ENCODE peak calls at places on chromosomes 6 and 20, in ten cellular contexts. P is GM23248; E is nephron progenitor cell; W is NCI-H2171 treated with DMSO at 0.1 percent for 48 hours; T is amniotic stem cell; O is HEK293T; Q is activated CD4-positive, CD25-positive, alpha-beta regulatory T cell; R is effector CD4-positive, alpha-beta T cell; H is NCI-H1694 treated with DMSO at 0.1 percent for 48 hours; A is ovary. L is an unnamed sample.

GRCh38 chr20:47202765-47203667 is 153.5 kb downstream of the ZMYND8 start:
- DNase-seq in P (peak), E (no peak), W (no peak), T (no peak), O (no peak), Q (no peak), R (no peak), H (no peak), A (no peak), L (no peak)

GRCh38 chr20:37209661-37210314 is 30.4 kb upstream of the MROH8 start:
- DNase-seq in P (no peak), E (no peak), W (no peak), T (no peak), O (no peak), Q (no peak), R (no peak), H (no peak), A (no peak), L (no peak)

GRCh38 chr20:3800256-3800877 is 4.3 kb downstream of the CDC25B start:
- DNase-seq in P (no peak), E (no peak), W (no peak), T (no peak), O (no peak), Q (no peak), R (no peak), H (no peak), A (no peak), L (no peak)

GRCh38 chr6:132270745-132271414 is 130.4 kb downstream of the MOXD1 start:
- DNase-seq in P (peak), E (no peak), W (no peak), T (no peak), O (no peak), Q (no peak), R (no peak), H (no peak), A (no peak), L (peak)

GRCh38 chr6:104462811-104463599 is 396.7 kb downstream of the HACE1 start:
- DNase-seq in P (no peak), E (no peak), W (peak), T (no peak), O (no peak), Q (no peak), R (no peak), H (no peak), A (no peak), L (no peak)

GRCh38 chr6:7071405-7071804 is 36.4 kb upstream of the RREB1 start:
- DNase-seq in P (no peak), E (no peak), W (no peak), T (no peak), O (no peak), Q (no peak), R (no peak), H (no peak), A (no peak), L (no peak)

GRCh38 chr20:44691424-44692423 is 23.4 kb upstream of the CCN5 start:
- DNase-seq in P (peak), E (no peak), W (no peak), T (no peak), O (no peak), Q (no peak), R (no peak), H (no peak), A (peak), L (no peak)

GRCh38 chr20:10864076-10864672 is 190.4 kb upstream of the JAG1 start:
- DNase-seq in P (peak), E (no peak), W (no peak), T (no peak), O (no peak), Q (no peak), R (no peak), H (no peak), A (no peak), L (no peak)

GRCh38 chr6:131876545-131876944 is 68.7 kb downstream of the ENPP1 start:
- DNase-seq in P (no peak), E (no peak), W (no peak), T (no peak), O (no peak), Q (no peak), R (no peak), H (no peak), A (no peak), L (no peak)

GRCh38 chr6:43913388-43914271 is 143.6 kb downstream of the VEGFA start:
- DNase-seq in P (peak), E (no peak), W (no peak), T (no peak), O (no peak), Q (no peak), R (no peak), H (no peak), A (no peak), L (no peak)

GRCh38 chr20:57342829-57343228 is 8.2 kb upstream of the RAE1 start:
- DNase-seq in P (peak), E (no peak), W (no peak), T (no peak), O (no peak), Q (no peak), R (no peak), H (no peak), A (no peak), L (no peak)

GRCh38 chr6:164007881-164008280 is 593.4 kb downstream of the QKI start:
- DNase-seq in P (no peak), E (no peak), W (no peak), T (no peak), O (no peak), Q (no peak), R (no peak), H (no peak), A (no peak), L (no peak)

GRCh38 chr20:13455713-13456112 is 183.0 kb downstream of the TASP1 start:
- DNase-seq in P (no peak), E (no peak), W (no peak), T (no peak), O (no peak), Q (no peak), R (no peak), H (no peak), A (no peak), L (no peak)

GRCh38 chr20:16267526-16267925 is 305.7 kb downstream of the KIF16B start:
- DNase-seq in P (no peak), E (no peak), W (no peak), T (no peak), O (no peak), Q (no peak), R (no peak), H (no peak), A (no peak), L (no peak)

GRCh38 chr20:59780494-59781185 is 152.8 kb downstream of the SYCP2 start:
- DNase-seq in P (no peak), E (no peak), W (no peak), T (no peak), O (no peak), Q (no peak), R (no peak), H (no peak), A (no peak), L (no peak)

GRCh38 chr6:43989556-43990248 is 137.6 kb downstream of the MRPL14 start:
- DNase-seq in P (no peak), E (no peak), W (peak), T (no peak), O (no peak), Q (no peak), R (no peak), H (no peak), A (no peak), L (no peak)

GRCh38 chr20:17797163-17797562 is 97.4 kb downstream of the BANF2 start:
- DNase-seq in P (no peak), E (no peak), W (no peak), T (no peak), O (no peak), Q (no peak), R (no peak), H (no peak), A (no peak), L (no peak)

GRCh38 chr20:10876558-10876957 is 202.8 kb upstream of the JAG1 start:
- DNase-seq in P (peak), E (no peak), W (no peak), T (no peak), O (no peak), Q (no peak), R (no peak), H (no peak), A (no peak), L (no peak)

GRCh38 chr6:88166493-88166900 is 350 bp upstream of the CNR1 start:
- DNase-seq in P (no peak), E (peak), W (peak), T (no peak), O (no peak), Q (no peak), R (no peak), H (no peak), A (no peak), L (no peak)

GRCh38 chr6:15783484-15783883 is 120.7 kb upstream of the DTNBP1 start:
- DNase-seq in P (no peak), E (no peak), W (no peak), T (no peak), O (no peak), Q (no peak), R (no peak), H (no peak), A (no peak), L (no peak)

GRCh38 chr6:148335582-148335981 is 7.1 kb upstream of the SASH1 start:
- DNase-seq in P (peak), E (no peak), W (no peak), T (no peak), O (no peak), Q (no peak), R (no peak), H (no peak), A (no peak), L (no peak)

GRCh38 chr6:157022022-157022740 is 245.0 kb downstream of the ARID1B start:
- DNase-seq in P (peak), E (peak), W (peak), T (peak), O (peak), Q (peak), R (peak), H (peak), A (peak), L (peak)

GRCh38 chr20:56558968-56559367 is 25.9 kb downstream of the FAM209B start:
- DNase-seq in P (no peak), E (no peak), W (no peak), T (no peak), O (no peak), Q (no peak), R (no peak), H (no peak), A (no peak), L (no peak)

GRCh38 chr20:63065911-63066310 is 59.1 kb upstream of the BHLHE23 start:
- DNase-seq in P (no peak), E (no peak), W (no peak), T (no peak), O (no peak), Q (no peak), R (no peak), H (no peak), A (no peak), L (no peak)

GRCh38 chr6:166834049-166834448 is 122.3 kb downstream of the RNASET2 start:
- DNase-seq in P (no peak), E (no peak), W (no peak), T (no peak), O (no peak), Q (no peak), R (no peak), H (no peak), A (no peak), L (no peak)

GRCh38 chr6:16729183-16729696 is 32.0 kb downstream of the ATXN1 start:
- DNase-seq in P (peak), E (no peak), W (no peak), T (no peak), O (no peak), Q (no peak), R (no peak), H (no peak), A (no peak), L (no peak)

GRCh38 chr20:63850689-63851547 is 10.4 kb upstream of the ABHD16B start:
- DNase-seq in P (no peak), E (no peak), W (peak), T (no peak), O (no peak), Q (no peak), R (no peak), H (no peak), A (no peak), L (no peak)

GRCh38 chr6:157668690-157669089 is 154.4 kb upstream of the SNX9 start:
- DNase-seq in P (no peak), E (no peak), W (no peak), T (no peak), O (no peak), Q (no peak), R (no peak), H (no peak), A (no peak), L (no peak)

GRCh38 chr20:57699395-57699794 is 10.4 kb downstream of the PMEPA1 start:
- DNase-seq in P (no peak), E (no peak), W (no peak), T (no peak), O (no peak), Q (no peak), R (no peak), H (no peak), A (no peak), L (no peak)

GRCh38 chr6:111804627-111805235 is 68.5 kb downstream of the FYN start:
- DNase-seq in P (peak), E (no peak), W (no peak), T (no peak), O (no peak), Q (peak), R (peak), H (no peak), A (no peak), L (no peak)

L was measured in COR-L47.